ENCODE peak calls at places on chromosomes 12 and 14, in nine cellular contexts. Y is pancreas, U is left lung, D is fibroblast of the aortic adventitia, C is stomach, G is neural progenitor cell, F is fibroblast of lung, B is astrocyte, S is sigmoid colon. J is an unnamed sample.

GRCh38 chr12:52581481-52581880 is 7.8 kb upstream of the KRT74 start:
- DNase-seq in Y (no peak), U (no peak), D (peak), C (no peak), G (no peak), F (no peak), B (peak), S (peak), J (no peak)

GRCh38 chr12:118714051-118714460 is 267.3 kb upstream of the SRRM4 start:
- DNase-seq in Y (no peak), U (no peak), D (no peak), C (no peak), G (peak), F (no peak), B (no peak), S (no peak), J (no peak)

GRCh38 chr14:96459851-96460250 is 42.3 kb upstream of the PAPOLA start:
- DNase-seq in Y (no peak), U (no peak), D (no peak), C (no peak), G (no peak), F (no peak), B (no peak), S (no peak), J (no peak)

GRCh38 chr14:85764809-85765208 is 234.9 kb downstream of the FLRT2 start:
- DNase-seq in Y (no peak), U (no peak), D (peak), C (no peak), G (no peak), F (peak), B (peak), S (no peak), J (no peak)

GRCh38 chr14:52015411-52016030 is 26.2 kb downstream of the RTRAF start:
- DNase-seq in Y (no peak), U (no peak), D (no peak), C (peak), G (peak), F (no peak), B (no peak), S (no peak), J (no peak)

GRCh38 chr12:95646781-95647184 is 95.5 kb upstream of the USP44 start:
- DNase-seq in Y (no peak), U (no peak), D (peak), C (no peak), G (no peak), F (no peak), B (peak), S (no peak), J (no peak)

GRCh38 chr12:31516702-31517101 is 74.2 kb downstream of the DENND5B start:
- DNase-seq in Y (no peak), U (no peak), D (no peak), C (no peak), G (no peak), F (no peak), B (no peak), S (no peak), J (no peak)

GRCh38 chr12:29702972-29703371 is 80.8 kb downstream of the TMTC1 start:
- DNase-seq in Y (no peak), U (no peak), D (no peak), C (no peak), G (no peak), F (no peak), B (no peak), S (no peak), J (no peak)

GRCh38 chr14:69845787-69846186 is 33.4 kb upstream of the SMOC1 start:
- DNase-seq in Y (no peak), U (no peak), D (no peak), C (no peak), G (no peak), F (no peak), B (no peak), S (no peak), J (no peak)

GRCh38 chr12:212383-212798 is 1.6 kb downstream of the SLC6A12 start:
- DNase-seq in Y (no peak), U (no peak), D (no peak), C (no peak), G (no peak), F (no peak), B (no peak), S (no peak), J (no peak)

GRCh38 chr12:65522956-65523857 is 244.7 kb downstream of the MSRB3 start:
- DNase-seq in Y (no peak), U (no peak), D (peak), C (no peak), G (no peak), F (no peak), B (peak), S (no peak), J (no peak)

GRCh38 chr12:116551952-116552749 is 7.0 kb upstream of the MAP1LC3B2 start:
- DNase-seq in Y (no peak), U (no peak), D (peak), C (no peak), G (peak), F (peak), B (peak), S (no peak), J (no peak)

GRCh38 chr12:95322335-95322734 is 104.7 kb downstream of the VEZT start:
- DNase-seq in Y (no peak), U (no peak), D (no peak), C (no peak), G (no peak), F (peak), B (no peak), S (no peak), J (no peak)

GRCh38 chr12:131620946-131621681 is 89.8 kb upstream of the SFSWAP start:
- DNase-seq in Y (no peak), U (no peak), D (no peak), C (no peak), G (no peak), F (no peak), B (no peak), S (no peak), J (no peak)

GRCh38 chr14:54722791-54723432 is 156.0 kb downstream of the SAMD4A start:
- DNase-seq in Y (no peak), U (no peak), D (peak), C (no peak), G (peak), F (no peak), B (peak), S (no peak), J (no peak)

GRCh38 chr12:10167588-10167987 is 4.3 kb downstream of the OLR1 start:
- DNase-seq in Y (no peak), U (no peak), D (no peak), C (no peak), G (no peak), F (no peak), B (no peak), S (no peak), J (no peak)

GRCh38 chr12:16389594-16389993 is 42.1 kb downstream of the MGST1 start:
- DNase-seq in Y (no peak), U (no peak), D (peak), C (no peak), G (no peak), F (peak), B (peak), S (no peak), J (no peak)

GRCh38 chr12:29879606-29880308 is 96.0 kb upstream of the TMTC1 start:
- DNase-seq in Y (no peak), U (no peak), D (no peak), C (no peak), G (no peak), F (no peak), B (no peak), S (no peak), J (no peak)

GRCh38 chr12:10718279-10718821 is 4.8 kb downstream of the YBX3 start:
- DNase-seq in Y (no peak), U (no peak), D (peak), C (no peak), G (peak), F (peak), B (peak), S (no peak), J (no peak)

GRCh38 chr14:102020058-102020971 is 55.9 kb downstream of the DYNC1H1 start:
- DNase-seq in Y (no peak), U (no peak), D (peak), C (no peak), G (no peak), F (peak), B (peak), S (no peak), J (no peak)

GRCh38 chr14:72796935-72797334 is 97.0 kb downstream of the DPF3 start:
- DNase-seq in Y (no peak), U (no peak), D (no peak), C (no peak), G (peak), F (no peak), B (no peak), S (no peak), J (no peak)

GRCh38 chr14:92105073-92105844 is 1.1 kb downstream of the ATXN3 start:
- DNase-seq in Y (no peak), U (no peak), D (no peak), C (no peak), G (no peak), F (peak), B (peak), S (no peak), J (no peak)

GRCh38 chr14:99601301-99601945 is 2.6 kb downstream of the CCDC85C start:
- DNase-seq in Y (no peak), U (no peak), D (peak), C (no peak), G (no peak), F (no peak), B (peak), S (peak), J (no peak)

GRCh38 chr14:21735200-21735599 is 61.6 kb upstream of the OR4E1 start:
- DNase-seq in Y (no peak), U (no peak), D (no peak), C (no peak), G (no peak), F (no peak), B (no peak), S (no peak), J (no peak)

GRCh38 chr14:76186318-76187027 is 34.8 kb downstream of the GPATCH2L start:
- DNase-seq in Y (no peak), U (no peak), D (no peak), C (no peak), G (peak), F (no peak), B (no peak), S (no peak), J (no peak)

GRCh38 chr12:8493084-8493483 is 20.2 kb upstream of the CLEC4D start:
- DNase-seq in Y (no peak), U (no peak), D (no peak), C (no peak), G (no peak), F (no peak), B (no peak), S (no peak), J (no peak)

GRCh38 chr14:99158646-99159165 is 113.3 kb downstream of the BCL11B start:
- DNase-seq in Y (no peak), U (no peak), D (no peak), C (peak), G (no peak), F (no peak), B (no peak), S (peak), J (no peak)

GRCh38 chr14:25231006-25231405 is 181.1 kb upstream of the STXBP6 start:
- DNase-seq in Y (no peak), U (no peak), D (peak), C (peak), G (no peak), F (no peak), B (no peak), S (no peak), J (no peak)

GRCh38 chr12:118330421-118331018 is 42.2 kb downstream of the TAOK3 start:
- DNase-seq in Y (no peak), U (no peak), D (peak), C (no peak), G (no peak), F (peak), B (peak), S (no peak), J (no peak)

GRCh38 chr12:64522316-64522715 is 70.4 kb downstream of the TBK1 start:
- DNase-seq in Y (no peak), U (no peak), D (peak), C (no peak), G (no peak), F (peak), B (peak), S (no peak), J (no peak)

GRCh38 chr12:43237238-43237879 is 314.6 kb downstream of the ADAMTS20 start:
- DNase-seq in Y (no peak), U (no peak), D (no peak), C (no peak), G (no peak), F (no peak), B (no peak), S (no peak), J (no peak)

GRCh38 chr14:80054020-80054419 is 157.3 kb downstream of the DIO2 start:
- DNase-seq in Y (no peak), U (no peak), D (no peak), C (no peak), G (no peak), F (no peak), B (no peak), S (no peak), J (no peak)

GRCh38 chr14:80059041-80059440 is 152.3 kb downstream of the DIO2 start:
- DNase-seq in Y (no peak), U (no peak), D (peak), C (no peak), G (no peak), F (peak), B (peak), S (no peak), J (no peak)

GRCh38 chr14:80055226-80055625 is 156.1 kb downstream of the DIO2 start:
- DNase-seq in Y (no peak), U (no peak), D (peak), C (no peak), G (no peak), F (no peak), B (peak), S (no peak), J (no peak)

DNA sequence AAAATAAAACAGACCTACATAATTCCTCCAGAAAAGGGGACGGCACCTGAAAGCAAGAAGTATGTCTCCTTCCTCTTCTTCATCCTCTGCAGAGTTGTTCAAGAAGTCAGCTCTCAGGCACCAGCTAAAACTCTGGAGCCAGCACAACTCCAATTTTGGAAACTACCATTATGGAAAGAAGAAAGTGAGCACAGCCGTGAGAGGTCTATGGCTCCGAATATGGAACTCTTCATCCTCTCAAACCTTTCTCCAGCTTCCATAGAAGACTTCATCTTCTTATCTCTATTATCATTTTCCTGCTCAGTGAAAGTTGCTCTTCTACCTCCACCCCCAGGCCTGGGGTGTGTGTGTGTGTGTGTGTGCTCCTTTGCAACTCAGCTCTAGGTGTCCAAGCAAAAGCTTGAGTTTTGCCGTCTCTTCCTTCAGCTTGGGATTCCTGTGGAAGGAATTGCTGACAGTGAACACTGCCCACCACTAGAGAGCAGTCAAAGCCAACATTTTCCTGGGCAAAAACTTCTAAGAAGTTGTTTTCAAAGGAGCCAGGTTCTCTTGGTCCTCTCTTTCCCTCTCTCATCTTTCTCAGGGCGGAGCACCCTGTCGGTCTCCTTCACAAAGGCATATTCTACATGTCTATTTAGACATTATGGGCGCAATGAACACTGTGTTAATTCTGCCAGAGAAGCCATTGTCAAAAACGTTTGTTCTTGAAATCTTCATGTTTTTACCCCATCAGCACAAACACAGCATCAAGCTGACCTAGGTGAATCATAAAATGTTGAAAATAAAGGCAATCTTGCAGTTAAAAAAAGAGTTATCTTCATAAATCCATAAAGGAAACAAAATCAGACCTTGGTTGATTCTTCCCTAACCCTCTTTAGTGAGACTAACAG is 155.1 kb downstream of the DIO2 start:
- DNase-seq in Y (no peak), U (no peak), D (peak), C (peak), G (peak), F (peak), B (peak), S (no peak), J (no peak)
- TF ChIP-seq CTCF in Y (peak), U (peak), D (peak), C (no peak), G (peak), F (peak), B (peak), S (peak), J (no peak)

GRCh38 chr14:58129208-58129607 is 22.8 kb downstream of the ARMH4 start:
- DNase-seq in Y (no peak), U (no peak), D (no peak), C (no peak), G (no peak), F (no peak), B (no peak), S (no peak), J (no peak)
- TF ChIP-seq CTCF in Y (no peak), U (no peak), D (peak), C (no peak), G (peak), F (no peak), B (no peak), S (no peak), J (no peak)

GRCh38 chr12:41936333-41936732 is 208.3 kb downstream of the GXYLT1 start:
- DNase-seq in Y (no peak), U (no peak), D (no peak), C (no peak), G (no peak), F (no peak), B (no peak), S (no peak), J (no peak)

GRCh38 chr12:41932028-41932427 is 212.6 kb downstream of the GXYLT1 start:
- DNase-seq in Y (no peak), U (no peak), D (no peak), C (no peak), G (no peak), F (no peak), B (no peak), S (no peak), J (no peak)

GRCh38 chr12:41932470-41932991 is 212.1 kb downstream of the GXYLT1 start:
- DNase-seq in Y (no peak), U (peak), D (peak), C (peak), G (peak), F (peak), B (peak), S (peak), J (peak)
- TF ChIP-seq CTCF in Y (no peak), U (no peak), D (no peak), C (no peak), G (peak), F (no peak), B (no peak), S (no peak), J (no peak)

DNA sequence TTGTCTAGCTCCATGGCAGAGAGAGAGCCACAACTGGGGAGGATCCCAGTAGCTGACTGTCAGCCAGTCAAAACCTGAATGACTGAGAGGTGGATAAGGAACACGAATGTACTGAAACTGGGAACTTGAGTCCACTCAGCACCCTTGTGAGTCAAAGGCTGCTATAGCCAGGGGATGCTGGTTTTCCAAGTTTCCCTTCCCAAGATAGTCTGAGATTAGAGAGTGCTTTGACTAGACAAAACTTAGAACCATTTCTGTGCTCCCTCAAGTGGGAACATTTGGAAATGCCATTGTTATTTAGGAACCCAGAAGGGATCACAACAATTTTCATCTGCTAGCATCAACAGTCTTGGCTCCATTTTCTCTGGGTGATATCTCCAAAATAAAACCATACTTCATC is 4.0 kb downstream of the PRKAG1 start:
- DNase-seq in Y (no peak), U (no peak), D (peak), C (no peak), G (no peak), F (peak), B (no peak), S (no peak), J (no peak)
- TF ChIP-seq CTCF in Y (no peak), U (no peak), D (peak), C (no peak), G (peak), F (peak), B (peak), S (no peak), J (no peak)

GRCh38 chr14:65104791-65105190 is 2.5 kb upstream of the MAX start:
- DNase-seq in Y (no peak), U (no peak), D (no peak), C (no peak), G (no peak), F (no peak), B (no peak), S (no peak), J (no peak)

GRCh38 chr14:65102441-65103149 is at the start of gene MAX:
- DNase-seq in Y (peak), U (peak), D (peak), C (peak), G (peak), F (peak), B (peak), S (peak), J (peak)

GRCh38 chr14:65101631-65102440 is 481 bp downstream of the MAX start:
- DNase-seq in Y (peak), U (peak), D (no peak), C (peak), G (peak), F (no peak), B (no peak), S (no peak), J (peak)

GRCh38 chr14:65100905-65101541 is 1.3 kb downstream of the MAX start:
- DNase-seq in Y (no peak), U (no peak), D (peak), C (no peak), G (no peak), F (peak), B (peak), S (no peak), J (no peak)

DNA sequence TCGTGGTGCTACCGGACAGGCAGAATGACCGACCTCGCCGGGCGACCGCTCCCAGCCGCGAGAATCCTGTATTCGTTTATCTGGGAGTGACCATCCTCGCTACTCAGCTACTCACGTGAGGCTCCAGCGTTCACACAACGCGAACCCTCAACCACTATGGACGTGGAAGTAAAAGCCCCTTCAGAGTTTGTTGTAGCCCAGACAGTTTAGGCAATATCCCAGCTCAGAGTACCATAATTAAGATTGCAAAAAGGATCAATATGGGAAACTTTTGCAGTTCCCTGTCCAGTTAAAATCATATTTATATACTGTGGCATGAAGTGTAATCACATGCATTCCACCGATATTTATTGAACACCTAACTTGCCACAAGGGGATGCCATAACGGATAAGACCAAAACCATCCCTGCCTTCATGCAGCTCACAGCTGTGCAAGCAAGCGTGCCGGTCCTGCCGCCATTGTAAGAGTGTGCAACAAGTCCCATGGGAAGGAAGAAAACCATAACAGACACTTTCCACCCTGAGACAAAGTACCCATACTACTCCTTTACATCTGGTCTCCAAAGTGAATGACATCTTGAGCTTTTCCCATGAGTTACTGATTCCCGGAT is 938 bp upstream of the MAX start:
- DNase-seq in Y (no peak), U (peak), D (peak), C (no peak), G (peak), F (peak), B (no peak), S (no peak), J (no peak)
- TF ChIP-seq CTCF in Y (no peak), U (no peak), D (peak), C (no peak), G (peak), F (no peak), B (no peak), S (no peak), J (no peak)

DNA sequence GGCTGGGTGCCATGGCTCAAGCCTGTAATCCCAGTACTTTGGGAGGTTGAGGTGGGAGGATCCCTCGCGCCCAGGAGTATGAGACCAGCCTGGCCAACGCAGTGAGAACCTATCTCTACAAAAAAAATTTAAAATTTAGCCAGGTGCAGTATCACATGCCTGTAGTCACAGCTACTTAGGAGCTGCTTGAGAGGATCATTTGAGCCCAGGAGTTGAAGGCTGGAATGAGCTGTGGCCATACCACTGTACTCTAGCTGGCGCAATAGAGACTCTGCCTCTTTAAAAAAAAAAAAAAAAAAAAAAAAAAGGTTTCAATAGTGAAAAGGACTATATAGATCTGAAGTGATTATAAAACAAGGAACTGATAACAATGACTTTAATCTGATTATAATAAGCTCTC is 13.5 kb downstream of the PSMA3 start:
- DNase-seq in Y (no peak), U (no peak), D (no peak), C (no peak), G (no peak), F (no peak), B (no peak), S (no peak), J (no peak)
- TF ChIP-seq CTCF in Y (no peak), U (no peak), D (no peak), C (no peak), G (no peak), F (no peak), B (no peak), S (no peak), J (no peak)